ENCODE peak calls at places on chromosomes 6 and 20, in eight cellular contexts. K is psoas muscle, A is GM06990, S is Panc1, V is transverse colon, P is AG09309, I is HCT116, D is kidney. L is an unnamed sample.

GRCh38 chr6:144213293-144213692 is 63.0 kb downstream of the STX11 start:
- DNase-seq in D (no peak), K (no peak), S (no peak), I (no peak), P (no peak), A (no peak), V (no peak), L (no peak)

GRCh38 chr6:165117121-165117520 is 192.3 kb downstream of the C6orf118 start:
- DNase-seq in I (no peak), A (no peak), P (no peak), V (no peak), K (no peak), S (no peak), D (no peak), L (no peak)

GRCh38 chr20:38667417-38667956 is 56.8 kb upstream of the SLC32A1 start:
- DNase-seq in S (no peak), K (no peak), I (no peak), P (no peak), D (no peak), A (no peak), V (no peak), L (no peak)

GRCh38 chr20:51758978-51759544 is 9.1 kb downstream of the ATP9A start:
- DNase-seq in K (peak; percentile 62), S (no peak), P (no peak), D (no peak), V (no peak), A (no peak), I (no peak), L (no peak)

GRCh38 chr6:151402228-151402627 is 10.9 kb upstream of the ZBTB2 start:
- DNase-seq in S (no peak), V (no peak), K (no peak), P (no peak), I (no peak), D (no peak), A (no peak), L (no peak)

GRCh38 chr6:36752886-36753506 is 55.4 kb downstream of the RAB44 start:
- DNase-seq in V (peak; percentile 75), S (no peak), I (no peak), A (peak; percentile 65), D (no peak), P (no peak), K (peak; percentile 75), L (no peak)

GRCh38 chr20:56483970-56484369 is 15.5 kb downstream of the RTF2 start:
- DNase-seq in S (no peak), A (no peak), V (no peak), P (no peak), K (no peak), D (no peak), I (no peak), L (no peak)

GRCh38 chr20:15328084-15328483 is 990.7 kb upstream of the FLRT3 start:
- DNase-seq in V (no peak), P (no peak), S (no peak), A (no peak), D (no peak), K (no peak), I (no peak), L (no peak)

GRCh38 chr6:167993169-167993568 is 4.3 kb upstream of the KIF25 start:
- DNase-seq in P (no peak), V (no peak), K (peak; percentile 71), D (no peak), I (no peak), A (no peak), S (no peak), L (peak; percentile 11)

GRCh38 chr20:54067606-54068174 is 2.7 kb downstream of the BCAS1 start:
- DNase-seq in I (peak; percentile 97), A (no peak), K (no peak), P (no peak), V (peak; percentile 82), S (peak; percentile 95), D (peak; percentile 90), L (no peak)

GRCh38 chr6:42978487-42978792 is 541 bp downstream of the PEX6 start:
- DNase-seq in P (no peak), D (peak; percentile 82), A (peak; percentile 33), K (peak; percentile 83), V (peak; percentile 51), I (no peak), S (no peak), L (no peak)

GRCh38 chr6:77368660-77369313 is 94.5 kb downstream of the HTR1B start:
- DNase-seq in D (peak; percentile 62), V (peak; percentile 13), I (peak; percentile 18), K (peak; percentile 57), A (no peak), S (no peak), P (no peak), L (peak; percentile 45)

DNA sequence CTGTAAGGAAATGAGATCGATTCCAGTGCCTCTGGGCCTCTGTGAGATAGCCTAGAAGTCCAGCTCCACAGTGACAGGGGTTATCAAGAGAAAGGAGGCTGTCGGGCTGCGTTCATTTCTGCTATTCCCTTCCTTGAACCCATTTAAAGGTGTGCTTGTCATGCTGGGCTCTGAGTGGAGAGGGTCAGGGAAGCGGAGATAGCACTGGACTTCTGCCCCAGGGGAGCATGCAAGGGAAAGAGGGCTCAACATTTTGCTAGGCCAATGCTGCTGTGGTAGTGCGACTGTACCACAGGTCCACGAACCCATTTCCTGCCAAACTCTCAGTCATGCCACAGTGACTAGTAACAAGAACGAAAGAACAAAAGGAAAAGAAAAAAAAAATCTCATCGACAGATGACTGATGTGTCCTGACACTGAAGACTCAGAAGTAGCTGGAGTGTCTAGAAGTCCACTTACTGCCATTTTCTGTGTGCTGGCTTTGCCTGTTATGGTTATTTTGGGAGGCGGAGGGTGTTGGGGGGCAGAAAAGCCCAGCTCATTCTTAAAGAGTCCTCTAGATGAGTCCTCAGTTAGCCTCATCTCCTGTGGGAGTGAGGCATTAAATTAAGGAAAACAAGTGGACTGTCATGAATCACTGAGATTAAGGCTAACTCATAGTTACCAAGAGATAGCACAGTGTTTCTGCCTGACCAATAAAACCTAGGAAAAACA is 8.1 kb downstream of the NEDD9 start:
- DNase-seq in I (no peak), P (no peak), K (no peak), S (no peak), D (no peak), A (no peak), V (no peak), L (peak; percentile 45)
- H3K4me3 ChIP-seq in I (no peak overlapping the region), P (no peak overlapping the region), K (peak overlapping the region; percentile 22), S (no peak overlapping the region), D (peak overlapping the region; percentile 18), A (no peak overlapping the region), V (no peak overlapping the region), L (no peak overlapping the region)

GRCh38 chr6:14521141-14521540 is 403.6 kb downstream of the CD83 start:
- DNase-seq in V (no peak), I (no peak), K (no peak), D (no peak), A (no peak), S (no peak), P (no peak), L (no peak)
- TF ChIP-seq CTCF in V (no peak), I (no peak), K (no peak), D (no peak), A (no peak), S (no peak), P (no peak), L (no peak)

GRCh38 chr6:149863596-149863845 is 638 bp downstream of the LRP11 start:
- DNase-seq in V (no peak), S (no peak), I (no peak), K (no peak), P (no peak), D (no peak), A (no peak), L (no peak)

GRCh38 chr6:149860513-149860833 is 3.7 kb downstream of the LRP11 start:
- DNase-seq in D (no peak), K (no peak), S (no peak), I (no peak), A (no peak), V (no peak), P (no peak), L (no peak)

GRCh38 chr6:149862901-149863595 is 1.1 kb downstream of the LRP11 start:
- DNase-seq in K (peak; percentile 85), P (no peak), S (no peak), A (peak; percentile 37), V (peak; percentile 67), I (no peak), D (peak; percentile 88), L (peak; percentile 73)

GRCh38 chr6:149860834-149861602 is 3.1 kb downstream of the LRP11 start:
- DNase-seq in P (no peak), V (no peak), K (no peak), A (no peak), S (no peak), D (no peak), I (no peak), L (no peak)

DNA sequence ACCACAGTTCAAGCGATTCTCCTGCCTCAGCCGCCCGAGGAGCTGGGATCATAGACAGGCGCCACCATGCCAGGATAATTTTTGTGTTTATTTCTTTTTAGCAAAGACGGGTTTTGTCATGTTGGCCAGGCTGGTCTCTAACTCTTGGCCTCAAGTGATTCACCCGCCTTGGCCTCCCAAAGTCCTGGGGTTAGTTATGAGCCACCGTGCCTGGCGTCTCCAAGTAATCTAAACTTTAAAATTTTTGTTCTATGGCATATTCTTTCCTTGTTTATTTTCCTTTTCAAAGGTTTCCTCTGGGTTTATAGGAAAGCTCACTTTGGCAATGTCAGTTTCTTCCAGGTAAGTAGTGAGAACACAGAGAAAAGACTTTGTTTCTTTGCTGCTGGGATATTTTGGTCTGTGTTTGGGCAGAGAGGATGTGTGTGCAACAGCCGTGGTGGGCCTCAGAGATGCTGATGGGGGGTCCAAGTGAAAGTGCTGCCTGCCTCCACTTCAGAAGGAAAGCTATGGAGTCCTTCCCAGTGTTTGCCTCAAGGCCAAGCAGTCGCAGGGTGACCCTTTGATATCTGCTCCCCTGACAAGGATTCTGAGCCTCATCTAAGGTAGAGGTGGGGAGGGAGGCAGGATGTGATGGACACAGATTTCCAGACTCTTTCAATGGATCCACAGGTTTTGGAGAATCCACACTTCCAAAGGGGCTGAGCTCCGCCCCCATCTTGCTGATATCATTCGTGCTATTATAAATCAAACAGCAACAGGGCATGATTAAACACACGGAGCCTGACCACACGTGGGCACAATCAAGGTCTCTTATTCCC is 2.3 kb downstream of the LRP11 start:
- DNase-seq in I (no peak), S (no peak), A (no peak), K (no peak), V (no peak), P (no peak), D (no peak), L (no peak)
- H3K4me3 ChIP-seq in I (no peak overlapping the region), S (peak overlapping the region; percentile 75), A (no peak overlapping the region), K (peak overlapping the region; percentile 81), V (no peak overlapping the region), P (no peak overlapping the region), D (peak overlapping the region; percentile 18), L (peak overlapping the region; percentile 35)

DNA sequence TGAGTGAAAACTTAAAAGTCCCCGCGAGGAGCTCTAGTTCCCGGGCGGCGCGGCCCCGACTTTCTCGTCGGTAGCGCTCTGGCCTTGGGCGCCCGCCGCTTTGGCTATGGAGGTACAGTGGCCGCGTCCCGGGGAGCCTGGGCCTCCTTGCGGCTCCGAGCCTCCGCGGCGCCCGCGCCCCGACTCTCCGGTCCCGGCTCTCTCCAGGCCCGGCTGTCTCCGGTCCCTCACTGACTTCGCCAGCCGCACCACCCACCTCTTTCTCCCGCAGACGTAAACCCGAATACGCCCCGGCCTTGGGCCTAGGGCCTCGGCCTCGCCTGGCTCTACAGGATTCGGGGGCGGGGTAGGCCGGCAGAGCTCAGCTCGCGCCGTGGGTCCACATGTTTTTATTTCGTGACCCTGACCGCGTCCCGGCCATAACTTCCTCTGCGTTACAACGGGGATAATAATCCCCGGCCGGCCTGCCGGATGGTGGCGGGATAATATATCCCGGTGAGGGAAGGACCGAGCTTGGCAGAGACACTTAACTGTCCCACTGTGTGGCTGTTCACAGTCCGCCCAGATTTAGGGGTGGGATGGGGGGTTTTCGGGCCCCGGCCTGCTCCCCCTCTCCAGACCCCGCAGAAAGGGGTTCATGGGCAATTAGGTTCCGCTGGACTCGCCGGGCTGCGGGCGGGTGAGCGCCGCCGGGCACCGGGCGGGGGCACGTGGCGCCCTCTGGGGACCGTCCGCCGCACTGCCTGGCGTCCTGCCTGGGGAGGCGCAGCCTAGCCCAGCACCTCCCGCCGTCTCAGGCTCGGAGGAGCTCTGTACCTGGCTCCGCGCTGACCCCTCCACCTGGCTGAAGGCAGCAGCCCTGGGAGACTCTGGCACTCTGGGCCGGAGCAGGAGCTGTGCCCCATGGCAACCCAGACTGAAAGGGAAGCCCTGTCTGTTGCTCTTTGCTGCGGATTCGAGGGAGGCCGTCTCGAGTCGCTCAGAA is 10.1 kb upstream of the TBX18 start:
- DNase-seq in A (peak; percentile 48), V (no peak), D (peak; percentile 72), S (no peak), I (no peak), K (peak; percentile 74), P (no peak), L (no peak)
- TF ChIP-seq CTCF in A (no peak), V (no peak), D (peak; percentile 32), S (peak; percentile 91), I (peak; percentile 58), K (peak; percentile 25), P (peak; percentile 48), L (peak; percentile 43)